ENCODE peak calls at places on chromosome 15, in ten cellular contexts. X is neural progenitor cell, S is astrocyte, A is GM23338, Z is endothelial cell of umbilical vein, U is OCI-LY7, W is hepatocyte, H is HCT116, T is fibroblast of lung, P is PC-9. G is an unnamed sample.

GRCh38 chr15:50542051-50542450 is 4.4 kb downstream of the USP50 start:
- DNase-seq in Z (no peak), A (no peak), S (peak; percentile 7), U (no peak), X (no peak), W (peak; percentile 43), T (peak; percentile 67), P (no peak), H (no peak), G (no peak)

GRCh38 chr15:40456299-40456712 is 14.5 kb upstream of the CHST14 start:
- DNase-seq in S (no peak), A (no peak), T (no peak), P (peak; percentile 55), W (no peak), X (no peak), H (no peak), Z (no peak), U (no peak), G (no peak)

GRCh38 chr15:45346381-45346780 is 32.0 kb downstream of the GATM start:
- DNase-seq in S (no peak), P (no peak), Z (no peak), X (no peak), U (no peak), T (no peak), W (no peak), A (no peak), H (no peak), G (no peak)

GRCh38 chr15:77497108-77497737 is 76.5 kb downstream of the HMG20A start:
- DNase-seq in X (no peak), A (no peak), W (peak; percentile 64), S (peak; percentile 45), H (no peak), Z (no peak), U (no peak), P (peak; percentile 63), T (peak; percentile 59), G (peak; percentile 64)

GRCh38 chr15:90322531-90322930 is 29.6 kb upstream of the ZNF774 start:
- DNase-seq in Z (no peak), H (no peak), T (no peak), S (peak; percentile 33), W (no peak), U (no peak), P (no peak), A (no peak), X (peak; percentile 27), G (no peak)

GRCh38 chr15:92839696-92840095 is 60.4 kb upstream of the CHD2 start:
- DNase-seq in H (no peak), T (no peak), Z (no peak), P (no peak), U (peak; percentile 87), W (no peak), A (no peak), S (no peak), X (no peak), G (no peak)

GRCh38 chr15:68209272-68209671 is 4.1 kb upstream of the CALML4 start:
- DNase-seq in P (no peak), T (no peak), U (no peak), X (no peak), Z (no peak), W (no peak), H (no peak), S (no peak), A (no peak), G (peak; percentile 16)

GRCh38 chr15:77901251-77901881 is 176.1 kb downstream of the TBC1D2B start:
- DNase-seq in T (no peak), P (no peak), A (no peak), Z (no peak), X (no peak), S (no peak), H (no peak), W (no peak), U (no peak), G (no peak)

GRCh38 chr15:51332211-51333147 is 5.9 kb downstream of the CYP19A1 start:
- DNase-seq in A (no peak), W (no peak), P (no peak), U (no peak), X (no peak), Z (no peak), T (peak; percentile 21), H (no peak), S (peak; percentile 33), G (no peak)

GRCh38 chr15:85118581-85118980 is 136.9 kb downstream of the PDE8A start:
- DNase-seq in W (no peak), S (no peak), U (no peak), H (no peak), X (no peak), P (no peak), T (no peak), Z (no peak), A (no peak), G (no peak)

GRCh38 chr15:64847876-64848716 is 6.4 kb downstream of the PLEKHO2 start:
- DNase-seq in W (no peak), A (no peak), Z (no peak), H (no peak), T (no peak), U (no peak), X (peak; percentile 1), P (no peak), S (no peak), G (no peak)

GRCh38 chr15:64845826-64846225 is 4.1 kb downstream of the PLEKHO2 start:
- DNase-seq in S (no peak), T (no peak), X (no peak), W (no peak), Z (no peak), U (no peak), P (no peak), H (no peak), A (no peak), G (peak; percentile 26)

GRCh38 chr15:64847016-64847415 is 5.3 kb downstream of the PLEKHO2 start:
- DNase-seq in P (no peak), U (no peak), S (no peak), Z (no peak), H (no peak), X (peak; percentile 1), T (no peak), W (no peak), A (no peak), G (peak; percentile 16)

GRCh38 chr15:64846246-64846645 is 4.5 kb downstream of the PLEKHO2 start:
- DNase-seq in A (no peak), T (no peak), H (no peak), U (no peak), X (no peak), P (no peak), Z (no peak), W (no peak), S (no peak), G (no peak)

DNA sequence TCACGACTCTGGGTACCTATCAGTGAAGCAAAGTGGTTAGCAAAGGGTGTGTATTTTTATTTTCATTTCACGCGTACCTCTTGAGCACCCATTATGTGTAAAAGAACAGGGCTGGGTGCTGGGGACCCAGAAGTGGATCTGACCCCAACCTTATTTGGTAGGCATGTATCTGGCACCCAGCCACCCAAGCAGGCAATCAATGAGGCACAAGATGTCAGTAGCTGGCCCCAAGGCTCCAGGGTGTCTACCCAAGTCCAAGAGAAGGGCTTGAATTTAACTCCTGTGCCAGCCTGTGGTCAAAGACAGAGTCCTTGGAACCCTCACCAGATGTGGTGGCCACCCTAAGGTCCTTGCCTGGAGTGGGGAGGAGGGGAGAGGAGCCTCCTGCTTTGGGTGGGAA is 5.7 kb downstream of the PLEKHO2 start:
- DNase-seq in Z (no peak), S (no peak), A (no peak), W (no peak), H (no peak), X (no peak), P (no peak), U (no peak), T (no peak), G (peak; percentile 20)
- H4K20me1 ChIP-seq in Z (no peaks in the 10 kb centered on the region), S (peaks cover 70% of the 10 kb centered on the region), A (peaks cover 87% of the 10 kb centered on the region), W (peaks cover 6% of the 10 kb centered on the region), H (no peaks in the 10 kb centered on the region), X (peaks cover 62% of the 10 kb centered on the region), P (no peaks in the 10 kb centered on the region), U (peaks cover 4% of the 10 kb centered on the region), T (peaks cover 4% of the 10 kb centered on the region), G (no peaks in the 10 kb centered on the region)

GRCh38 chr15:63556736-63557135 is 40.5 kb upstream of the FBXL22 start:
- DNase-seq in P (no peak), H (no peak), X (no peak), T (no peak), A (no peak), U (no peak), W (no peak), S (no peak), Z (no peak), G (no peak)

GRCh38 chr15:63559753-63560152 is 37.4 kb upstream of the FBXL22 start:
- DNase-seq in X (peak; percentile 21), A (peak; percentile 71), W (no peak), Z (no peak), T (no peak), P (no peak), U (no peak), H (no peak), S (no peak), G (peak; percentile 38)

GRCh38 chr15:63564093-63564492 is 33.1 kb upstream of the FBXL22 start:
- DNase-seq in H (no peak), A (no peak), W (no peak), S (no peak), Z (no peak), X (no peak), U (no peak), T (no peak), P (no peak), G (no peak)

GRCh38 chr15:63556246-63556645 is 40.9 kb upstream of the FBXL22 start:
- DNase-seq in W (no peak), Z (no peak), X (no peak), P (no peak), T (no peak), U (no peak), A (no peak), S (no peak), H (no peak), G (no peak)

GRCh38 chr15:63560741-63561448 is 36.3 kb upstream of the FBXL22 start:
- DNase-seq in S (no peak), U (no peak), Z (no peak), P (no peak), H (no peak), W (no peak), A (peak; percentile 48), T (no peak), X (peak; percentile 11), G (no peak)
- H4K20me1 ChIP-seq in S (no peaks in the 10 kb centered on the region), U (no peaks in the 10 kb centered on the region), Z (no peaks in the 10 kb centered on the region), P (no peaks in the 10 kb centered on the region), H (no peaks in the 10 kb centered on the region), W (no peaks in the 10 kb centered on the region), A (no peaks in the 10 kb centered on the region), T (no peaks in the 10 kb centered on the region), X (no peaks in the 10 kb centered on the region), G (no peaks in the 10 kb centered on the region)

DNA sequence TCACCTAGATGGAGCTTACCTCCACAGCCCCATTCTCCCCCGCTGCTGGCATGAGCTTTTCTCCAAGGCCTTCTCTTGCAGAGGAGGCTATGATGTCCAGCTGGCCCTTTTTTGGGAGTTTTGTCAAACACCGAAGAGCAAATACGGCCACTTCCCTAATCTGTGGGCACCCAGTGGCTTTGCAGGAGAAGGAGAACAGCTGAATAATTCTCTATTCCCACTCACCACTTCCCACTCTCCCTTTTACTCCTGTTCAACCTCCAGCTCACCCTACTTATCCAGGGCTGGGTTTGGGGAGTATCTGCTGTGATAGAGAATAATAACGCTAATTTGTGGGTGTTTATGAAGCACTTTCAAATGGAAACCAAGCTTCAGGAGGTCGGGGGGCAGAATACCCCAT is 93.0 kb downstream of the AAGAB start:
- DNase-seq in U (no peak), P (no peak), Z (no peak), A (no peak), S (no peak), T (no peak), W (no peak), X (no peak), H (no peak), G (no peak)
- H4K20me1 ChIP-seq in U (no peaks in the 10 kb centered on the region), P (peaks cover 6% of the 10 kb centered on the region), Z (no peaks in the 10 kb centered on the region), A (no peaks in the 10 kb centered on the region), S (peaks cover 25% of the 10 kb centered on the region), T (no peaks in the 10 kb centered on the region), W (peaks cover 18% of the 10 kb centered on the region), X (peaks cover 26% of the 10 kb centered on the region), H (no peaks in the 10 kb centered on the region), G (no peaks in the 10 kb centered on the region)

GRCh38 chr15:101242160-101242998 is 9.5 kb downstream of the CHSY1 start:
- DNase-seq in S (peak; percentile 68), X (no peak), U (peak; percentile 73), W (no peak), Z (no peak), P (no peak), A (no peak), H (no peak), T (no peak), G (no peak)
- H4K20me1 ChIP-seq in S (peaks cover 95% of the 10 kb centered on the region), X (peaks cover 99% of the 10 kb centered on the region), U (no peaks in the 10 kb centered on the region), W (peaks cover 66% of the 10 kb centered on the region), Z (peaks cover 22% of the 10 kb centered on the region), P (peaks cover 29% of the 10 kb centered on the region), A (peaks cover 73% of the 10 kb centered on the region), H (peaks cover 8% of the 10 kb centered on the region), T (no peaks in the 10 kb centered on the region), G (peaks cover 5% of the 10 kb centered on the region)

G was measured in H9.